ENCODE peak calls at places on chromosomes 16 and 17, in four cellular contexts. J, O, X and K are unnamed samples.

GRCh38 chr17:71765437-71765836 is 355.4 kb upstream of the SOX9 start:
- DNase-seq in J (no peak), O (no peak), X (no peak), K (no peak)

GRCh38 chr17:54754560-54754959 is 146.1 kb upstream of the TOM1L1 start:
- DNase-seq in J (peak; percentile 34), O (no peak), X (no peak), K (peak; percentile 3)

GRCh38 chr17:31593806-31594205 is 202.3 kb downstream of the RAB11FIP4 start:
- DNase-seq in J (no peak), O (no peak), X (no peak), K (no peak)

GRCh38 chr17:28147026-28147425 is 104.5 kb downstream of the NLK start:
- DNase-seq in J (no peak), O (no peak), X (no peak), K (no peak)

GRCh38 chr17:75568412-75569255 is 19.0 kb upstream of the MYO15B start:
- DNase-seq in J (no peak), O (no peak), X (no peak), K (no peak)

GRCh38 chr17:31631759-31632158 is 227.3 kb downstream of the COPRS start:
- DNase-seq in J (no peak), O (no peak), X (no peak), K (no peak)

GRCh38 chr16:7363397-7364053 is 30.9 kb downstream of the RBFOX1 start:
- DNase-seq in J (peak; percentile 39), O (no peak), X (no peak), K (no peak)

GRCh38 chr17:79913896-79914812 is 74.9 kb upstream of the CBX4 start:
- DNase-seq in J (no peak), O (no peak), X (no peak), K (no peak)

GRCh38 chr16:20773679-20774078 is 9.9 kb downstream of the ACSM3 start:
- DNase-seq in J (no peak), O (no peak), X (no peak), K (no peak)

GRCh38 chr16:54266363-54266955 is 20.1 kb downstream of the IRX3 start:
- DNase-seq in J (no peak), O (no peak), X (no peak), K (no peak)
- TF ChIP-seq POLR2AphosphoS5 in J (no peak), O (no peak), X (no peak), K (no peak)

GRCh38 chr17:9842057-9842758 is 16.5 kb downstream of the GLP2R start:
- DNase-seq in J (no peak), O (no peak), X (no peak), K (no peak)
- TF ChIP-seq TAF1 in J (no peak), O (no peak), X (no peak), K (no peak)

GRCh38 chr17:40350410-40351184 is 13.9 kb downstream of the GJD3 start:
- DNase-seq in J (peak; percentile 79), O (no peak), X (no peak), K (no peak)
- TF ChIP-seq POLR2AphosphoS5 in J (no peak), O (no peak), X (no peak), K (no peak)

DNA sequence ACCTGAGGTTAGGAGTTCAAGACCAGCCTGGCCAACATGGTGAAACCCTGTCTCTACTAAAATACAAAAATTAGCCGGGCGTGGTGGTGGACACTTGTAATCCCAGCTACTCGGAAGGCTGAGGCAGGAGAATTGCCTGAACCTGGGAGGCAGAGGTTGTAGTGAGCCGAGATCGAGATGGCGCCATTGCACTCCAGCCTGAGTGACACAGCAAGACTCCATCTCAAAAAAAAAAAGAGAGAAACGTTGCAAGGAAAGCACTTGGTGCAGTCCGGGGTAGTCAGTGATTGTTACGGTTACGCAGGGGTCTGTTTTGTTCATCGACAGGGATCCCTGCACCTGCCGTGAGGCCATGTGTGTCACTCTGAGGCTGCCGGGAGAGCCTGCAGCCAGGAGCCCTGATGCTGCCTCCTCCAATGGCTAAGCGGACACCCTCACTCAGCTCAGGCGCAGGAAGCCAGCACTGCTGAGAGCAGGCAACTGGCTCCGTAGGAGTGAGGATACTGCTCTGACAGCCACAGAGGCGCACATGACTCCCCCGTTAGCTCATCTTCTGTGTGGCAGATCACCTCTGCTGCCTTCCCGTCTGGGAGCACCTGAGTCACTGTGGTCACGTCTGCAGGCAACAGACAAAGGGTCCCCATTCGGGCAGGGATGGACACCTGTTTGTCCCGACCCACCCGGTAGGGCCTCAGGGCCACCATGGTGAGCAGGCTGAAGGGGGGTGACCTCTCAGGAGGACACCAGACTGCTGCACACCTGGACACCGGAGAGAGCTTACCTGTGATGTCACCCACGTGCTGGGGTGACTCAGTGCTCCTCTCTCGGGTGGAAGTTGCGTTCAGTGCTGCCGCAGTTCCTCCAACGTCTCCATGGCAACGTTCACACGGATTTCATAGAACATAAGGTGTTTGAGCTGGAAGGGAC is 5.2 kb upstream of the RAB26 start:
- DNase-seq in J (no peak), O (no peak), X (no peak), K (peak; percentile 18)
- TF ChIP-seq TAF1 in J (no peak), O (no peak), X (no peak), K (no peak)

DNA sequence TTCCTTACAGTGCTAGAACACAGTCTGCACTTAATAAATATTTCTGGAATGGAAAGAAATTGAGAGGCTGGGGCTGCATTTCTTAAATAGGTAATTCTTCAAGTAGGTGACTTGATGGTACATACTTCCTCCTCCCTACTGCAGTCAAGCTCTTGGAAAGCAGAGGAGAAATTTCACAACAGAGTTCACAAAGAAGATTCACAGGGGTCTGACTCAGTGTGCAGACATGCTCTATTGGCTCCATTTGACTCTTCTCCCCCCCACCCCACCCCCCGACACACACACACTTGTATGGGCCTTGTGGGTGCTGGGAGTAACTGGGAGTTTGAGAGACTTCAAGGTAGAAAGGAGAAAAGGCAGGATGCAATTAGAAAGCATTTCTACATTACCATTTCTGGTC is 6.2 kb upstream of the MYOCD start:
- DNase-seq in J (no peak), O (no peak), X (no peak), K (no peak)
- TF ChIP-seq POLR2AphosphoS5 in J (no peak), O (no peak), X (no peak), K (no peak)

DNA sequence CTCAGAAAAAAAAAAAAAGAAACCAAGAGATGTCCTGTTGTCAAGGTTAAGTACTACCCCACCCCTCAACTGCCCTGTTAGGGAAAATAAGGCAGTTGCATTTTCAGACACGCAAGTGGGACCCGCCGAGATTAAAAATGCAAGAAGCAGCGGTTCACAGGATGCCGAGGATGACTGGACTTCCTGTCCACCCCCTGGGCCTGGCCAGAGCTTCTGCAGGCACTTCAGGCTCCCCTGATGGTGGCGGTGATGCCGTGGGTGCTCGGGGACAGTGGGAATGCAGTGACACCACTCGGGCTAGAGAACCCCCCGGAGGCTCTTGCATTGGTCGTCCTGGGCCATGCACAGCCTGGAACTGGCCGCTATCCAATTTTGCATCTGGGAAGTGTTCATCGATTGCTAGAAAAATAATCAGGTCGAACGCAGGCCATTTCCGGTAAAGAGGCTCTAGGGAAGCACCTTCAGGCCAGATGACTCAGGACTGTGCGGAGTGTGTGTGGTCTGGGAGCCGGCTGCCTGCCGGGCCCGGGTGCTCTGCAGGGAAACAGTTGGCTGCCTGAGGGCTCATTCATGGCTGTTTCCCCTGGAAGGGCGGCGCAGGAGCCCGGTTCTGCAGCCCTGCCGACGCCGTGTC is 13.4 kb upstream of the CRISPLD2 start:
- DNase-seq in J (peak; percentile 86), O (no peak), X (no peak), K (peak; percentile 54)
- TF ChIP-seq TAF1 in J (peak; percentile 16), O (no peak), X (no peak), K (no peak)

GRCh38 chr17:19264277-19264676 is 27.1 kb downstream of the EPN2 start:
- DNase-seq in J (no peak), O (no peak), X (no peak), K (no peak)

GRCh38 chr17:19260958-19261357 is 23.8 kb downstream of the EPN2 start:
- DNase-seq in J (no peak), O (no peak), X (no peak), K (no peak)

GRCh38 chr17:19264681-19265080 is 27.5 kb downstream of the EPN2 start:
- DNase-seq in J (no peak), O (no peak), X (no peak), K (no peak)

GRCh38 chr17:19263621-19264010 is 26.4 kb downstream of the EPN2 start:
- DNase-seq in J (no peak), O (no peak), X (no peak), K (no peak)

GRCh38 chr17:19262650-19263620 is 25.8 kb downstream of the EPN2 start:
- DNase-seq in J (no peak), O (no peak), X (no peak), K (no peak)
- TF ChIP-seq POLR2AphosphoS5 in J (no peak), O (no peak), X (no peak), K (no peak)

DNA sequence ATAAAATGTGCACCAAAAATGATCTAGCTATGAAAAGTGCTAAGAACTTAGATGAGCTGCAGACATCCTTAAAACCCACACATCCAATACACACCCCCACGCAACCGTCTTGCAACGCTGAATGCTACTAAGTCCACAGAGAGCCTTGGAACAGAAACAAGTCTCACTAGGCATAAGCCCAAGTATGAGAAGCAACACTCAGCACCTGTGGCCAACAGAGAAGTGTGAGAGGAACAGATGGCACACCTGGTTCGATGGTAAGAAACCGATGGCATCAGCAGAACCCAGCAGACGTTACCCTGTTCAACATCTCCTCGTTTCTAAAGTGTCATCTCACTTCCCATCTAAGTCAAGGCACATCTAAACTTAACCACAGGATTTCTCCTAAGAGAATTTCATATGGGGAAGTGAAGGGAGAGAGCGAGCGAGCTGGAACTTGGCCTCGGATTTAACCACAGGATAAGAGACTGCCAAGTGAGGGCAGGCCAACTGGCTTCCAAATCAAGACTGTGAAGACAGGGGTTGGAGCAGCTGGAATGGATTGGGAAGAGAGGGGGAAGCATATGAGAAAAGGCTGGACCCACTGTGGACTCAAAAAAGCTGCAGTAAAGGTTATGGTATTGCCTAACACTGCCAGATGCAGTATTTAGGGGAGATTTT is 41.0 kb downstream of the NXPH3 start:
- DNase-seq in J (no peak), O (no peak), X (no peak), K (no peak)
- TF ChIP-seq TAF1 in J (no peak), O (no peak), X (no peak), K (no peak)

DNA sequence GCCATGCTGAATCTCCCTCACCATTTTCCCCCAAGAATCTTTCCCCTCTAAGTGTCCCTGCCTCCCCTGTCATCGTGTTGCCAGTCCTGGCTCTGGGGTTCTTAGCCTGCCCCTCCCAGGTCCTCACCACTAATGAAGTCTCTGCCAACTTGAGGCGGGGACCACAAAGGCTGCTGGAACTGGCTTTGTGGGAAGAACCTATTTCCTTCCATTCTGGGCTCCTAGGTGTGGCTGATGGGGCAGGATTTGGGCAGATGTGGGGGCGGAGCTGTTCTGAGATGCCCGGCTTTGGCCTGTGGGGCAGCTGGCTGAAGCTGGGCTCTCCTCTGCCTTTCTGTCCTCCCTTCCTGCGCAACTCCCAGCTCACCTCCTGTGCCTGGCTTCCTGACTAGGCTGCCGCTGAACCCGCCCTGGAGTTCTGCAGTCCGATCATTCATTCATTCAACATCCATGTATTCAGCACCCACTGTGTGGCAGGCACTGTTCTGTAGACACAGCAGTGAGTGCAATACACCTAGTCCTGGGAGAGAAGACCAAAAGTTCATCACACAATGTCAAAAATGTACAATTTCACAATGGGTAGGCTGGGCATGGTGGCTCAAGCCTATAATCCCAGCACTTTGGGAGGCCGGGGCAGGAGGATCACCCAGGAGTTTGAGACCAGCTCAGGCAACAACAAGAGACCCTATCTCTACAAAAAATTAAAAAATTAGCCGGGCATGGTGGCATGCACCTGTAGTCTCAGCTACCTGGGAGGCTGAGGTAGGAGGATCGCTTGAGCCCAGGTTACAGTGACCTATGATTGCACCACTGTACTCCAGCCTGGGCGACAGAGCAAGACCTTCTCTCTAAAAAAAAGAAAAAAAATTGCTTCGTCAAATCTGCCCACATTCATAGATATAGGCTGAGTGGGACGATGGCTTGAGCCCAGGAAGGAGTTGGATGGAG is 1.9 kb upstream of the SNN start:
- DNase-seq in J (no peak), O (no peak), X (no peak), K (no peak)
- TF ChIP-seq POLR2AphosphoS5 in J (no peak), O (no peak), X (no peak), K (no peak)